ENCODE peak calls at places on chromosome 3, in four cellular contexts. H, K, L and V are unnamed samples.

GRCh38 chr3:169244119-169244864 is 419.2 kb downstream of the MECOM start:
- DNase-seq in L (no peak), H (no peak), K (no peak), V (no peak)

GRCh38 chr3:183180105-183180763 is 17.7 kb upstream of the LAMP3 start:
- DNase-seq in L (no peak), H (no peak), K (no peak), V (no peak)

GRCh38 chr3:141279074-141279945 is 47.7 kb downstream of the PXYLP1 start:
- DNase-seq in H (no peak), L (no peak), K (peak; percentile 18), V (no peak)

GRCh38 chr3:58535531-58536500 is 1.2 kb downstream of the ACOX2 start:
- DNase-seq in H (peak; percentile 4), L (no peak), K (no peak), V (no peak)

GRCh38 chr3:23763040-23763477 is 42.7 kb upstream of the UBE2E1 start:
- DNase-seq in K (no peak), L (no peak), H (no peak), V (no peak)

GRCh38 chr3:30231277-30232141 is 374.9 kb upstream of the TGFBR2 start:
- DNase-seq in K (no peak), H (no peak), L (no peak), V (no peak)

GRCh38 chr3:42509111-42509510 is 6.7 kb downstream of the VIPR1 start:
- DNase-seq in K (no peak), L (peak; percentile 14), H (no peak), V (no peak)

GRCh38 chr3:171967137-171967783 is 72.1 kb upstream of the FNDC3B start:
- DNase-seq in L (no peak), H (peak; percentile 85), K (no peak), V (no peak)